ENCODE peak calls at places on chromosomes 12 and 14, in four cellular contexts. E, P, U and A are unnamed samples.

GRCh38 chr12:104710940-104711725 is 247.0 kb downstream of the SLC41A2 start:
- DNase-seq in E (no peak), P (no peak), U (no peak), A (no peak)

GRCh38 chr12:69519871-69520270 is 49.7 kb downstream of the FRS2 start:
- DNase-seq in E (no peak), P (no peak), U (no peak), A (no peak)

GRCh38 chr12:6700646-6701051 is at the start of gene PIANP:
- DNase-seq in E (peak; percentile 81), P (no peak), U (no peak), A (no peak)

GRCh38 chr12:49511410-49511809 is 27.4 kb upstream of the KCNH3 start:
- DNase-seq in E (no peak), P (no peak), U (no peak), A (no peak)

GRCh38 chr12:52527121-52527800 is 7.1 kb upstream of the KRT5 start:
- DNase-seq in E (no peak), P (no peak), U (no peak), A (no peak)

GRCh38 chr12:121214855-121215745 is 5.2 kb downstream of the P2RX4 start:
- DNase-seq in E (no peak), P (no peak), U (no peak), A (no peak)

GRCh38 chr12:51868821-51869489 is 18.9 kb upstream of the ANKRD33 start:
- DNase-seq in E (no peak), P (no peak), U (peak; percentile 53), A (no peak)

GRCh38 chr12:117141097-117141898 is 42.1 kb upstream of the TESC start:
- DNase-seq in E (no peak), P (no peak), U (peak; percentile 42), A (peak; percentile 71)

GRCh38 chr14:90962505-90962904 is 97.9 kb downstream of the RPS6KA5 start:
- DNase-seq in E (no peak), P (no peak), U (no peak), A (no peak)

GRCh38 chr14:79487632-79488031 is 723.7 kb downstream of the DIO2 start:
- DNase-seq in E (no peak), P (no peak), U (no peak), A (no peak)

GRCh38 chr12:27422697-27423096 is 23.8 kb upstream of the SMCO2 start:
- DNase-seq in E (no peak), P (no peak), U (no peak), A (no peak)

GRCh38 chr14:26941521-26941920 is 343.7 kb upstream of the NOVA1 start:
- DNase-seq in E (no peak), P (no peak), U (no peak), A (no peak)

GRCh38 chr12:118345355-118345754 is 27.4 kb downstream of the TAOK3 start:
- DNase-seq in E (peak; percentile 17), P (no peak), U (no peak), A (no peak)

GRCh38 chr12:24903305-24904088 is 45.4 kb downstream of the BCAT1 start:
- DNase-seq in E (no peak), P (no peak), U (no peak), A (no peak)

GRCh38 chr12:11836282-11836963 is 186.9 kb downstream of the ETV6 start:
- DNase-seq in E (no peak), P (peak; percentile 29), U (no peak), A (peak; percentile 77)

GRCh38 chr14:56580317-56580711 is 716 bp downstream of the TMEM260 start:
- DNase-seq in E (no peak), P (no peak), U (no peak), A (no peak)

GRCh38 chr14:22520786-22521185 is 68.2 kb downstream of the DAD1 start:
- DNase-seq in E (no peak), P (no peak), U (no peak), A (no peak)

GRCh38 chr12:119721306-119721705 is 53.4 kb downstream of the PRKAB1 start:
- DNase-seq in E (no peak), P (no peak), U (no peak), A (no peak)

GRCh38 chr14:20489093-20489994 is 16.0 kb upstream of the RNASE10 start:
- DNase-seq in E (no peak), P (no peak), U (no peak), A (no peak)

GRCh38 chr14:51410846-51411245 is 170.8 kb downstream of the TMX1 start:
- DNase-seq in E (no peak), P (no peak), U (no peak), A (no peak)

GRCh38 chr14:73746540-73747385 is 32.6 kb upstream of the PNMA1 start:
- DNase-seq in E (no peak), P (no peak), U (no peak), A (no peak)

GRCh38 chr14:85319998-85320397 is 209.9 kb upstream of the FLRT2 start:
- DNase-seq in E (no peak), P (no peak), U (no peak), A (no peak)

GRCh38 chr12:43444940-43445564 is 107.0 kb downstream of the ADAMTS20 start:
- DNase-seq in E (peak; percentile 74), P (no peak), U (no peak), A (no peak)

GRCh38 chr12:38508246-38508645 is 191.7 kb downstream of the ALG10B start:
- DNase-seq in E (no peak), P (no peak), U (no peak), A (no peak)

GRCh38 chr14:58572092-58572853 is 65.5 kb upstream of the DACT1 start:
- DNase-seq in E (peak; percentile 23), P (no peak), U (no peak), A (no peak)

GRCh38 chr12:47717443-47718193 is 7.7 kb downstream of the ENDOU start:
- DNase-seq in E (peak; percentile 91), P (peak; percentile 77), U (peak; percentile 89), A (peak; percentile 86)

GRCh38 chr14:74979029-74979428 is 23.6 kb upstream of the PGF start:
- DNase-seq in E (no peak), P (no peak), U (no peak), A (no peak)

GRCh38 chr14:74977901-74978385 is 22.5 kb upstream of the PGF start:
- DNase-seq in E (no peak), P (no peak), U (no peak), A (no peak)

GRCh38 chr14:74977164-74977900 is 21.9 kb upstream of the PGF start:
- DNase-seq in E (no peak), P (no peak), U (no peak), A (no peak)

GRCh38 chr14:74979442-74980397 is 23.0 kb upstream of the EIF2B2 start:
- DNase-seq in E (no peak), P (peak; percentile 88), U (peak; percentile 90), A (no peak)

DNA sequence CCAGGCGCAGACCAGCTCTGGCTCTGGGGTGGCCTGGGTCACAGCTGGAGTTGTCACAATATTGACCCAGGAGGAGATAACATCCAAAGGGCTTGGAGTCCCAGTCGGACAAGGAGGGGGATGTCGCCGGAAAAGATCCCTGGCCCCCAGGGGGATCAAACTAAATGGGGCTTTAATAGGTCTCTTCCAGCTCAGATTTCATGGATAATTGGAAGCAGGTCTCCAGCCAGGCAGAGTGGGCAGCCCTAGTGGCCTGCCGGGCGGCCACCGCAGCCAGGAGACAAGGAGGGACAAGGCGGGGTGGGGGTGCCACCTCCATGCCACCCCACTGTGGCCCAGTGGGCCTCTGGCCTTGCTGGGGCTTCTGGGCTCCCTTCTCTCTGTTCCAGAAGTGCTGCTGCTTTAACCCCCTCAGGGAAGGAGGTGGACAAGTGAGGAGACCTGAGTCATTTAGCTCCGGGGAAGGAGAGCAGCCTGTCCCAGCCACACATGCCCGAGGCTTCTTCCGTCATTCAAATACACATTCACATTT is 23.1 kb upstream of the PGF start:
- DNase-seq in E (no peak), P (no peak), U (no peak), A (no peak)
- H3K4me1 ChIP-seq in E (peaks cover 13% of the 10 kb centered on the region), P (peaks cover 52% of the 10 kb centered on the region), U (peaks cover 60% of the 10 kb centered on the region), A (peaks cover 18% of the 10 kb centered on the region)

GRCh38 chr14:39160494-39160893 is 9.6 kb downstream of the TRAPPC6B start:
- DNase-seq in E (no peak), P (no peak), U (no peak), A (no peak)

GRCh38 chr14:39158222-39158858 is 11.8 kb downstream of the TRAPPC6B start:
- DNase-seq in E (no peak), P (no peak), U (no peak), A (no peak)

GRCh38 chr14:39154594-39155189 is 15.4 kb downstream of the TRAPPC6B start:
- DNase-seq in E (no peak), P (no peak), U (no peak), A (no peak)
- H3K27ac ChIP-seq in E (no peak overlapping the region), P (no peak overlapping the region), U (no peak overlapping the region), A (no peak overlapping the region)

GRCh38 chr14:105858676-105859025 is 332.3 kb downstream of the TMEM121 start:
- DNase-seq in E (no peak), P (peak; percentile 3), U (peak; percentile 32), A (peak; percentile 34)

GRCh38 chr14:105857816-105858675 is 331.7 kb downstream of the TMEM121 start:
- DNase-seq in E (no peak), P (no peak), U (peak; percentile 53), A (peak; percentile 46)

GRCh38 chr14:105861985-105862465 is 335.6 kb downstream of the TMEM121 start:
- DNase-seq in E (no peak), P (no peak), U (no peak), A (no peak)

GRCh38 chr14:105860615-105861580 is 334.5 kb downstream of the TMEM121 start:
- DNase-seq in E (no peak), P (peak; percentile 3), U (peak; percentile 30), A (peak; percentile 40)

DNA sequence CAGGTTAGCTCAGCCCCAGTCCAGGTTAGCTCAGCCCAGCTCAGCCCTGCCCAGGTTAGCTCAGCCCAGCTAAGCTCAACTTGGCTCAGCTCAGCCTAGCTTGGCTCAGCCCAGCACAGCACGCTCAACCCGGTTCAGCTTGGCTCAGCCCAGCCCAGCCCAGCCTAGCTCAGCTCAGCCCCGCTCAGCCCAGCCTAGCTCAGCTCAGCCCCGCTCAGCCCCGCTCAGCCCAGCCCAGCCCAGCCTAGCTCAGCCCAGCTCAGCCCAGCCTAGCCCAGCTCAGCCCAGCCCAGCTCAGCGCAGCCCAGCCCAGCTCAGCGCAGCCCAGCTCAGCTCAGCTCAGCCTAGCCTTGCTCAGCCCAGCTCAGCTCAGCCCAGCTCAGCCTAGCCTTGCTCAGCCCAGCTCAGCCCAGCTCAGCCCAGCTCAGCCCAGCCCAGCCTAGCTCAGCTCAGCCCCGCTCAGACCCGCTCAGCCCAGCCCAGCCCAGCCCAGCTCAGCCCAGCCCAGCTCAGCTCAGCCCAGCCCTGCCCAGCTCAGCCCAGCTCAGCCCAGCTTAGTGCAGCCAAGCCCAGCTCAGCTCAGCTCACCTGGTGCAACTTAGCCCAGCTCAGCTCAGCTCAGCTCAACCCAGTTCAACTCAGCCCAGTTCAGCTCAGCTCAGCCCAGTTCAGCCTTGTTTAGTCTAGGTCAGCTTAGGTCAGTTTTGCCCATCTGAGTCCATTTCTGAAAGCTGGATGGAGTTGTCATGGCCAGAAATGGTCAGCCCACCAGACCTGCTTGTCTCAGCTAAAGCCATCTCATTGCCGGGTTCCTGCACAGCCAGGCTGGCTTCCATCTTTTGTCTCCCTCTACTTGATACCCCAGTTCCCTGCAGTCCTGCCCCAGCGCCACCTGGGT is 333.6 kb downstream of the TMEM121 start:
- DNase-seq in E (no peak), P (peak; percentile 8), U (peak; percentile 48), A (peak; percentile 43)
- H3K4me3 ChIP-seq in E (no peak overlapping the region), P (no peak overlapping the region), U (no peak overlapping the region), A (no peak overlapping the region)

GRCh38 chr12:92030618-92031017 is 115.0 kb downstream of the BTG1 start:
- DNase-seq in E (no peak), P (peak; percentile 40), U (no peak), A (no peak)
- H3K4me1 ChIP-seq in E (peaks cover 20% of the 10 kb centered on the region), P (peaks cover 26% of the 10 kb centered on the region), U (no peaks in the 10 kb centered on the region), A (peaks cover 67% of the 10 kb centered on the region)

GRCh38 chr12:58811346-58811745 is 109.0 kb downstream of the LRIG3 start:
- DNase-seq in E (no peak), P (no peak), U (no peak), A (no peak)
- H3K27ac ChIP-seq in E (no peak overlapping the region), P (no peak overlapping the region), U (no peak overlapping the region), A (no peak overlapping the region)

GRCh38 chr14:75281691-75282000 is 3.0 kb downstream of the FOS start:
- DNase-seq in E (no peak), P (no peak), U (no peak), A (no peak)
- H3K4me3 ChIP-seq in E (no peak overlapping the region), P (no peak overlapping the region), U (peak overlapping the region; percentile 83), A (peak overlapping the region; percentile 90)